ENCODE peak calls at places on chromosomes 13 and 19, in nine cellular contexts. N, W, P, S, X, V, C, B and Y are unnamed samples.

GRCh38 chr13:76210262-76210661 is 574.1 kb downstream of the LMO7 start:
- DNase-seq in N (no peak), W (no peak), P (peak; percentile 56), S (no peak), X (no peak), V (no peak), C (no peak), B (no peak), Y (peak; percentile 10)

GRCh38 chr19:8491574-8491973 is 10.9 kb downstream of the PRAM1 start:
- DNase-seq in N (no peak), W (no peak), P (no peak), S (no peak), X (no peak), V (no peak), C (no peak), B (no peak), Y (no peak)

GRCh38 chr19:42316223-42317211 is 3.4 kb downstream of the TMEM145 start:
- DNase-seq in N (no peak), W (no peak), P (no peak), S (no peak), X (peak; percentile 82), V (no peak), C (no peak), B (no peak), Y (peak; percentile 45)

GRCh38 chr19:13069415-13070369 is 33.0 kb downstream of the LYL1 start:
- DNase-seq in N (no peak), W (no peak), P (peak; percentile 37), S (no peak), X (no peak), V (no peak), C (no peak), B (no peak), Y (no peak)

GRCh38 chr13:95948646-95949045 is 104.6 kb downstream of the UGGT2 start:
- DNase-seq in N (no peak), W (no peak), P (peak; percentile 39), S (no peak), X (no peak), V (no peak), C (no peak), B (peak; percentile 6), Y (peak; percentile 18)

GRCh38 chr19:1064661-1065605 is 2.0 kb upstream of the ARHGAP45 start:
- DNase-seq in N (peak; percentile 74), W (peak; percentile 81), P (peak; percentile 67), S (peak; percentile 73), X (no peak), V (peak; percentile 87), C (no peak), B (peak; percentile 77), Y (peak; percentile 71)

GRCh38 chr13:47803131-47803530 is 197.9 kb downstream of the SUCLA2 start:
- DNase-seq in N (no peak), W (no peak), P (no peak), S (no peak), X (no peak), V (no peak), C (no peak), B (no peak), Y (no peak)

GRCh38 chr19:8552810-8553209 is 24.4 kb downstream of the MYO1F start:
- DNase-seq in N (no peak), W (no peak), P (peak; percentile 42), S (no peak), X (no peak), V (peak; percentile 57), C (no peak), B (peak; percentile 5), Y (no peak)

GRCh38 chr19:19262190-19263057 is 10.7 kb downstream of the TM6SF2 start:
- DNase-seq in N (no peak), W (no peak), P (no peak), S (no peak), X (no peak), V (peak; percentile 59), C (no peak), B (no peak), Y (no peak)

GRCh38 chr13:94218537-94218936 is 260.9 kb downstream of the DCT start:
- DNase-seq in N (no peak), W (no peak), P (no peak), S (no peak), X (no peak), V (no peak), C (no peak), B (no peak), Y (no peak)

GRCh38 chr19:6433663-6434062 is at the start of gene SLC25A41:
- DNase-seq in N (no peak), W (no peak), P (no peak), S (no peak), X (no peak), V (no peak), C (no peak), B (no peak), Y (no peak)

GRCh38 chr13:46166221-46166584 is 15.8 kb downstream of the LCP1 start:
- DNase-seq in N (no peak), W (no peak), P (no peak), S (no peak), X (no peak), V (no peak), C (no peak), B (no peak), Y (no peak)

GRCh38 chr19:16561382-16561781 is 10.8 kb downstream of the SLC35E1 start:
- DNase-seq in N (no peak), W (no peak), P (no peak), S (no peak), X (no peak), V (no peak), C (no peak), B (no peak), Y (no peak)

GRCh38 chr13:73984949-73985691 is 149.1 kb downstream of the KLF12 start:
- DNase-seq in N (peak; percentile 79), W (no peak), P (no peak), S (no peak), X (no peak), V (no peak), C (no peak), B (no peak), Y (no peak)

GRCh38 chr13:111142472-111142871 is 27.4 kb downstream of the ARHGEF7 start:
- DNase-seq in N (no peak), W (no peak), P (no peak), S (no peak), X (no peak), V (no peak), C (no peak), B (no peak), Y (no peak)

GRCh38 chr13:112160558-112160957 is 93.6 kb downstream of the SOX1 start:
- DNase-seq in N (no peak), W (no peak), P (no peak), S (no peak), X (no peak), V (no peak), C (no peak), B (no peak), Y (no peak)

GRCh38 chr13:113948034-113948742 is 25.7 kb downstream of the C13orf46 start:
- DNase-seq in N (no peak), W (no peak), P (no peak), S (no peak), X (no peak), V (no peak), C (no peak), B (peak; percentile 33), Y (no peak)

GRCh38 chr19:43625918-43626579 is 6.6 kb upstream of the ZNF428 start:
- DNase-seq in N (no peak), W (no peak), P (no peak), S (peak; percentile 35), X (no peak), V (peak; percentile 26), C (no peak), B (peak; percentile 34), Y (no peak)

GRCh38 chr19:18718846-18719458 is 35.5 kb downstream of the CRTC1 start:
- DNase-seq in N (no peak), W (no peak), P (no peak), S (no peak), X (no peak), V (no peak), C (no peak), B (no peak), Y (no peak)

DNA sequence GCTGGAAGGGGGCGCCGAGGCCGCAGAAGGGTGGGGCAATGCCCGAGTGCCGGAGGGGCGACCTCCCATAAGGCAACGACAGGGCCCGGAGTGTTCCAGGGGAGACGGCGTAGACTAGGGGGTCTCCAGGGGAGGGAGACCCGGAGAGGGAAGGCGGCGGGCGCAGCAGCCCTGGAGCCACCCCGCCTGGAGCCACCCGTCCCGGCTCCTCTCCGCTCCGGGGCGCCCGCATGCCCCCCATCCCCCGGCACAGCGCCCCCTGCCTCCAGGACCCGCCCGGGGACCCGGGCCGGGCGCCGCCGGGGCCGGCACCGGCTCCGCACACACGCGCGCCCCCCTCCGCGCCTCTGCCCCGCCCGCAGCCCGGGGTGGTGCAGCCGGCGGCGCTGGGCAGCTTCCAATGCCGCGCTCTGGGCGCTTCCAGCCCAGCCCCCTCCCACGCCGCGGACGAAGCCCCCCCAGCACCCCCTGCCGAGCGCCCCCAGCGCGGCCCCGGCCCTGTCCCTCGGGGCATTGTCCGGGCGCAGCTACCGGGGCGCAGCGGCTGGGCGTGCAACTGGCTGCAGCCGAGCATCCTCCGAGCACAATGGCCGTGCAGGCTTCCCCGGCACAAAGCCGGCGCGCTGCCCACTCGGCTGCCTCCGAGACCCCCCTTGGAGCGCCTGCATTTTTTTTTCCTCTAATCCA is 519 bp downstream of the PTPRS start:
- DNase-seq in N (peak; percentile 14), W (no peak), P (no peak), S (no peak), X (no peak), V (peak; percentile 88), C (no peak), B (no peak), Y (no peak)
- TF ChIP-seq CTCF in N (no peak), W (no peak), P (no peak), S (no peak), X (no peak), V (peak; percentile 42), C (no peak), B (no peak), Y (no peak)

GRCh38 chr19:10517760-10518443 is 655 bp upstream of the S1PR5 start:
- DNase-seq in N (peak; percentile 33), W (no peak), P (no peak), S (no peak), X (no peak), V (peak; percentile 39), C (peak; percentile 27), B (peak; percentile 46), Y (no peak)
- H3K4me3 ChIP-seq in N (peak overlapping the region; percentile 49), W (peak overlapping the region; percentile 20), P (no peak overlapping the region), S (peak overlapping the region; percentile 11), X (peak overlapping the region; percentile 37), V (peak overlapping the region; percentile 44), C (peak overlapping the region; percentile 17), B (peak overlapping the region; percentile 65), Y (peak overlapping the region; percentile 38)

DNA sequence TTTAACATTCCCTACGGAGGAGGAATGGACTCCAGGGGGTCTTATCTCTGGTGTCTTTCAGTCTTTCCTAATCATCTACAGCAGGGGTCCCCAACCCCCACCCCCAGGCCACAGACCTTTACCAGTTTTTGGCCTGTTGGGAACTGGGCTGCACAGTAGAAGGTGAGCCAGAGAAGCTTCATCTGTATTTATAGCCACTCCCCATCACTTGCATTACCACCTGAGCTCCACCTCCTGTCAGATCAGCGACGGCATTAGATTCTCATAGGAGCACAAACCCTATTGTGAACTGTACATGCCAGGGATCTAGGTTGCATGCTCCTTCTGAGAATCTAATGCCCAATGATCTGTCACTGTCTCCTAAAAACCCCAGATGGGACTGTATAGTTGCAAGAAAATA is 120.0 kb upstream of the TMTC4 start:
- DNase-seq in N (no peak), W (no peak), P (no peak), S (no peak), X (no peak), V (no peak), C (no peak), B (no peak), Y (no peak)
- TF ChIP-seq CTCF in N (no peak), W (no peak), P (no peak), S (no peak), X (no peak), V (no peak), C (no peak), B (no peak), Y (no peak)

GRCh38 chr19:4061178-4061682 is 5.5 kb downstream of the ZBTB7A start:
- DNase-seq in N (no peak), W (peak; percentile 93), P (no peak), S (peak; percentile 97), X (no peak), V (no peak), C (peak; percentile 89), B (peak; percentile 61), Y (no peak)
- H3K4me3 ChIP-seq in N (peak overlapping the region; percentile 35), W (peak overlapping the region; percentile 38), P (peak overlapping the region; percentile 22), S (peak overlapping the region; percentile 72), X (peak overlapping the region; percentile 70), V (no peak overlapping the region), C (peak overlapping the region; percentile 36), B (peak overlapping the region; percentile 54), Y (no peak overlapping the region)